ENCODE peak calls at places on chromosomes 11 and 22, in seven cellular contexts. D, J, G, H, Q, L and X are unnamed samples.

GRCh38 chr11:117201906-117202305 is 2.7 kb downstream of the TAGLN start:
- DNase-seq in G (no peak), H (no peak), L (no peak), D (no peak), Q (no peak), J (no peak), X (no peak)

GRCh38 chr22:37198290-37199102 is 10.4 kb upstream of the C1QTNF6 start:
- DNase-seq in G (no peak), Q (peak; percentile 80), D (no peak), H (peak; percentile 84), L (peak; percentile 88), J (peak; percentile 57), X (peak; percentile 39)

GRCh38 chr22:40193429-40194421 is 16.0 kb downstream of the TNRC6B start:
- DNase-seq in G (peak; percentile 68), D (no peak), Q (no peak), L (no peak), J (no peak), H (peak; percentile 52), X (peak; percentile 62)

GRCh38 chr22:43244385-43244784 is 57.5 kb upstream of the TTLL12 start:
- DNase-seq in H (no peak), D (no peak), L (no peak), Q (no peak), J (no peak), G (no peak), X (no peak)

GRCh38 chr11:70700871-70701270 is 302.5 kb downstream of the CTTN start:
- DNase-seq in L (no peak), G (no peak), Q (no peak), J (no peak), H (no peak), D (no peak), X (no peak)

GRCh38 chr11:28243596-28243995 is 135.4 kb downstream of the METTL15 start:
- DNase-seq in Q (no peak), D (no peak), G (no peak), H (no peak), J (no peak), L (no peak), X (no peak)

GRCh38 chr11:102309621-102310541 is 7.4 kb upstream of the BIRC3 start:
- DNase-seq in L (no peak), H (peak; percentile 37), G (peak; percentile 17), J (no peak), Q (peak; percentile 18), D (no peak), X (peak; percentile 15)

GRCh38 chr11:104813532-104813931 is 84.7 kb downstream of the CASP12 start:
- DNase-seq in D (no peak), H (no peak), Q (no peak), J (no peak), G (no peak), L (no peak), X (peak; percentile 32)

GRCh38 chr22:38239101-38239761 is 33.6 kb downstream of the TMEM184B start:
- DNase-seq in D (no peak), G (no peak), J (no peak), Q (no peak), H (no peak), L (no peak), X (no peak)

GRCh38 chr11:34214961-34215805 is 109.8 kb downstream of the NAT10 start:
- DNase-seq in H (no peak), L (no peak), Q (no peak), G (no peak), D (no peak), J (peak; percentile 47), X (no peak)

GRCh38 chr11:36155770-36156485 is 133.3 kb downstream of the COMMD9 start:
- DNase-seq in G (no peak), J (no peak), Q (no peak), D (no peak), L (no peak), H (no peak), X (no peak)

GRCh38 chr11:110564676-110565343 is 135.1 kb downstream of the FDX1 start:
- DNase-seq in Q (no peak), H (no peak), L (no peak), D (no peak), G (no peak), J (no peak), X (peak; percentile 80)

GRCh38 chr11:406796-407650 is 7.8 kb downstream of the SIGIRR start:
- DNase-seq in G (peak; percentile 57), D (peak; percentile 37), L (peak; percentile 99), H (peak; percentile 95), Q (no peak), J (peak; percentile 69), X (peak; percentile 58)

GRCh38 chr22:36010913-36011312 is 17.7 kb downstream of the RBFOX2 start:
- DNase-seq in G (no peak), H (no peak), J (no peak), L (peak; percentile 66), D (no peak), Q (no peak), X (no peak)

DNA sequence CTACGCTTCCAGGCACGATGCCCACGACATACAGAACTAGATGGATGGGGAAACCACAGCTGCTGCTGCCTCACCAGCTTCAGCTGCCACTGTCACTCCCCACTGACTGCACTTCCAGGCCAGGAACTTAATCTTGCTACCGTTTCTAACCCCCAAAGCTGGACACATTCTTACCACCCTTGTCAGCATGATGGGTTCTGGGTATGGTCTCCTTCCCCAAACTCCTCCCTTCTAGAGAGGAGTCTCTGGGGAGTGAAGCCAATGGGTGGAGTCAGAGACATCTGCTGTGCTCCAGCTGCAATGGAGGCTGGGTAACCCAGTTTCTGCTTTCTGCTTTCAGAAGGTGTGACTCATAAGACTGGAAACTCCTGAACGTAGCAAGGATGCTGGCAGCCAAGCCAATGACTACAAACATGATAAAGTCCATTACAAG is 87.0 kb upstream of the THY1 start:
- DNase-seq in D (peak; percentile 76), G (no peak), H (peak; percentile 12), L (no peak), J (no peak), Q (no peak), X (no peak)
- TF ChIP-seq YY1 in D (peak; percentile 45), G (no peak), H (no peak), L (no peak), J (no peak), Q (no peak), X (no peak)

DNA sequence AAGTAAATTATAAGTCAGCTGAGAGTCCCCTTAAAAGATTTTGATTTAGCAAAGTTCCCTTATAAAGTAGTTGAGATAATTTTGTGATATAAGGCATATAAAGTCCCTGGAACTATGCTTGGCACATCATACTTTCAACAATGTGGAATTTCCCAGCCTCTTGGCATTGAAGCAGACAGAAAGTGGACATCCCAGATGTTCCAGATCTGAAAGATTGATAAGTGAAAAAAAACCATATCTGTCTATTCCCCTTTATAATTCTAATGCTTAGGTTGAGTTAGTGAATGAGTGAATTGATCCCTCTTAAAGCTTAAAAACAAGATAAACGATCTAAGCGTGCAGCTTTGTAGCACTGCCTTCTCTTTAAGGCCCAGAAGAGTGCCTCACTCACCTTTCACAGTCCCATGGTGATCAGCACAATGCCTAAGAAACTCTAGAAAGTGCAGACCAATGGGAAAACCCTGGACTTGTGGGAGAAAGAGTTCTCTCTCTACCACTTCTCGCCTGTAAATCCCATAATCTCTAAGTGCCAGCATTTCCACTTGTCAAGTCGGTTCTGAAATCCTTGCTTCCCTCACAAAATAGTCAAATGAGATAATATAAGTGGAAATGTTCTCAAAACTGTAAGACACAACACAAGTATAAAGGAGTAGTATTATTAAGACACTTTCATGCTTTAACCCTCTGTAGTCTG is 17.8 kb downstream of the FIBIN start:
- DNase-seq in D (no peak), H (no peak), J (no peak), L (no peak), Q (no peak), G (no peak), X (no peak)
- H3K4me3 ChIP-seq in D (no peak overlapping the region), H (no peak overlapping the region), J (no peak overlapping the region), L (no peak overlapping the region), Q (no peak overlapping the region), G (no peak overlapping the region), X (no peak overlapping the region)

GRCh38 chr11:19864141-19865120 is 151.8 kb downstream of the NAV2 start:
- DNase-seq in H (no peak), D (no peak), G (no peak), J (no peak), L (no peak), Q (peak; percentile 24), X (peak; percentile 8)
- H3K4me1 ChIP-seq in H (no peaks in the 10 kb centered on the region), D (no peaks in the 10 kb centered on the region), G (peaks cover 9% of the 10 kb centered on the region), J (no peaks in the 10 kb centered on the region), L (peaks cover 5% of the 10 kb centered on the region), Q (peaks cover 10% of the 10 kb centered on the region), X (no peaks in the 10 kb centered on the region)

GRCh38 chr11:66720223-66720898 is 8.7 kb downstream of the SPTBN2 start:
- DNase-seq in G (peak; percentile 41), H (no peak), L (peak; percentile 60), D (no peak), J (peak; percentile 83), Q (peak; percentile 83), X (no peak)
- TF ChIP-seq YY1 in G (no peak), H (no peak), L (no peak), D (no peak), J (peak; percentile 19), Q (no peak), X (no peak)

GRCh38 chr22:19179472-19180048 is 1.0 kb upstream of the SLC25A1 start:
- DNase-seq in Q (peak; percentile 66), H (peak; percentile 99), J (peak; percentile 57), L (peak; percentile 87), G (peak; percentile 73), D (peak; percentile 28), X (peak; percentile 59)
- H3K4me3 ChIP-seq in Q (peak overlapping the region; percentile 79), H (peak overlapping the region; percentile 76), J (peak overlapping the region; percentile 67), L (peak overlapping the region; percentile 80), G (peak overlapping the region; percentile 68), D (peak overlapping the region; percentile 76), X (peak overlapping the region; percentile 66)

DNA sequence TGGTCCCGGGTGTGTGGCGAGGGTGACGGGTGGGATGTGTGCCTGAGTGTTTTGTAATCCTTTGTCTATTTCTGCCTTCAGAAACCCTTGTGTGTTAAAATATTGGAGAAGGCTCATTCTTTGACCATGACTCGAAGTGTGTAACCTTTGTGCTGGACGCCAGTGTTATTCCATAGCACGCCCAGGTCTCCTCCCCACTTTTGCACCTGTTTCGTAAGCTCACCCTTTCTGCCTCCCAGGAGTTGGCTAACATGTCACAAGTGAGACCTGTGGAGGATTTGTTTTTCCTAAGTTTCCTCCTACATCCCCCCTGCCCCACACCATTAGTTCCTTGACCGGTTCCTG is 382 bp downstream of the C11orf54 start:
- DNase-seq in Q (peak; percentile 95), H (peak; percentile 59), G (no peak), D (no peak), J (no peak), L (no peak), X (no peak)
- H3K4me1 ChIP-seq in Q (peaks cover 57% of the 10 kb centered on the region), H (peaks cover 4% of the 10 kb centered on the region), G (peaks cover 6% of the 10 kb centered on the region), D (no peaks in the 10 kb centered on the region), J (peaks cover 20% of the 10 kb centered on the region), L (peaks cover 14% of the 10 kb centered on the region), X (no peaks in the 10 kb centered on the region)

GRCh38 chr22:49406879-49407587 is 420.6 kb downstream of the BRD1 start:
- DNase-seq in Q (no peak), H (no peak), J (no peak), G (no peak), L (no peak), D (no peak), X (no peak)
- TF ChIP-seq YY1 in Q (no peak), H (no peak), J (no peak), G (no peak), L (no peak), D (no peak), X (no peak)

GRCh38 chr11:10568486-10568941 is at the start of gene LYVE1:
- DNase-seq in Q (peak; percentile 65), L (no peak), J (no peak), D (no peak), G (no peak), H (peak; percentile 12), X (no peak)
- H3K4me3 ChIP-seq in Q (no peak within 1 kb of the TSS), L (no peak within 1 kb of the TSS), J (no peak within 1 kb of the TSS), D (no peak within 1 kb of the TSS), G (no peak within 1 kb of the TSS), H (no peak within 1 kb of the TSS), X (no peak within 1 kb of the TSS)